ENCODE peak calls at places on chromosomes 5 and 9, in seven cellular contexts. H is HCT116; F is tibial nerve; C is DMS153; D is CD8-positive, alpha-beta memory T cell; I is T-helper 1 cell; N is amniotic stem cell. R is an unnamed sample.

GRCh38 chr9:105306533-105307140 is 62.2 kb downstream of the SLC44A1 start:
- DNase-seq in N (no peak), H (no peak), D (no peak), C (no peak), I (no peak), F (no peak), R (no peak)

GRCh38 chr5:3139596-3139995 is 388.1 kb upstream of the IRX2 start:
- DNase-seq in C (no peak), I (no peak), F (no peak), D (no peak), H (no peak), N (no peak), R (no peak)

GRCh38 chr9:122815544-122815943 is 12.8 kb downstream of the PDCL start:
- DNase-seq in I (no peak), D (no peak), N (no peak), C (no peak), H (no peak), F (no peak), R (no peak)

GRCh38 chr9:137218754-137219271 is 3.2 kb downstream of the RNF208 start:
- DNase-seq in C (no peak), H (no peak), I (no peak), F (no peak), N (no peak), D (no peak), R (no peak)

GRCh38 chr9:113931140-113931539 is 55.0 kb downstream of the ZNF618 start:
- DNase-seq in H (no peak), F (no peak), N (no peak), I (no peak), C (no peak), D (no peak), R (no peak)

GRCh38 chr9:79623799-79624721 is 52.3 kb downstream of the TLE4 start:
- DNase-seq in F (no peak), H (no peak), D (peak), C (peak), N (no peak), I (no peak), R (peak)

GRCh38 chr5:108681079-108681921 is 66.4 kb upstream of the FER start:
- DNase-seq in C (peak), H (peak), D (no peak), I (no peak), F (no peak), N (peak), R (no peak)

GRCh38 chr9:134381671-134382505 is 55.6 kb downstream of the RXRA start:
- DNase-seq in F (no peak), H (no peak), D (peak), C (no peak), N (no peak), I (peak), R (no peak)

GRCh38 chr5:123610665-123611406 is 98.9 kb downstream of the CSNK1G3 start:
- DNase-seq in F (no peak), H (peak), I (no peak), N (peak), D (no peak), C (peak), R (no peak)

GRCh38 chr5:172051643-172052362 is 45.4 kb upstream of the FBXW11 start:
- DNase-seq in I (no peak), N (no peak), C (no peak), D (no peak), F (no peak), H (no peak), R (no peak)

GRCh38 chr5:16713386-16713928 is 96.7 kb upstream of the RETREG1 start:
- DNase-seq in H (no peak), C (no peak), D (no peak), F (no peak), I (no peak), N (no peak), R (no peak)

GRCh38 chr5:88677943-88678779 is 204.8 kb downstream of the MEF2C start:
- DNase-seq in N (no peak), I (no peak), H (no peak), F (no peak), C (no peak), D (no peak), R (no peak)

GRCh38 chr5:141475625-141476131 is at the start of gene PCDHGC3:
- DNase-seq in F (peak), N (peak), C (peak), D (no peak), I (no peak), H (no peak), R (no peak)

GRCh38 chr5:109567374-109568044 is 122.2 kb upstream of the MAN2A1 start:
- DNase-seq in I (no peak), N (no peak), F (no peak), C (no peak), H (no peak), D (no peak), R (no peak)

GRCh38 chr9:84300271-84300670 is 40.3 kb downstream of the SLC28A3 start:
- DNase-seq in I (no peak), F (no peak), N (no peak), D (no peak), H (no peak), C (no peak), R (no peak)

GRCh38 chr5:17224858-17225436 is 7.5 kb downstream of the BASP1 start:
- DNase-seq in C (no peak), N (no peak), H (no peak), F (no peak), D (no peak), I (no peak), R (no peak)

GRCh38 chr5:132024789-132025402 is 13.4 kb upstream of the ACSL6 start:
- DNase-seq in I (no peak), C (no peak), F (no peak), D (no peak), H (no peak), N (no peak), R (no peak)

GRCh38 chr5:172891716-172892421 is 57.8 kb downstream of the ERGIC1 start:
- DNase-seq in C (no peak), D (no peak), I (no peak), F (no peak), H (no peak), N (no peak), R (no peak)

GRCh38 chr5:50667079-50667652 is 729 bp downstream of the PARP8 start:
- DNase-seq in F (peak), D (no peak), C (no peak), H (no peak), I (peak), N (no peak), R (peak)

R was measured in activated T-helper 9 cell treated with anti-CD3 and anti-CD28 coated beads, Interleukin-2, amount 50 U/mL, for 16 hours.